ENCODE peak calls at places on chromosomes 13 and 19, in ten cellular contexts. C is Kasumi-1, T is Peyer's patch, P is iPS DF 6.9, D is HTR-8/SVneo, N is Calu3, A is BJ, B is posterior cingulate gyrus, L is mucosa of descending colon, H is OCI-M1. S is an unnamed sample.
A peak's percentile ranks its signal among the peaks of the same experiment; 100 is the strongest.

GRCh38 chr13:34276764-34277163 is 458.8 kb downstream of the RFC3 start:
- DNase-seq in C (no peak), T (no peak), P (no peak), D (no peak), N (no peak), A (no peak), B (no peak), L (no peak), H (no peak), S (no peak)

GRCh38 chr13:42405665-42406390 is 133.9 kb downstream of the AKAP11 start:
- DNase-seq in C (no peak), T (no peak), P (no peak), D (no peak), N (peak; percentile 3), A (no peak), B (no peak), L (no peak), H (no peak), S (no peak)

GRCh38 chr13:79799049-79799448 is 318.1 kb downstream of the NDFIP2 start:
- DNase-seq in C (no peak), T (no peak), P (no peak), D (no peak), N (no peak), A (no peak), B (no peak), L (no peak), H (no peak), S (no peak)

GRCh38 chr19:17219286-17219685 is 4.1 kb downstream of the USE1 start:
- DNase-seq in C (no peak), T (no peak), P (no peak), D (no peak), N (no peak), A (no peak), B (no peak), L (no peak), H (no peak), S (no peak)

GRCh38 chr13:111962431-111962891 is 104.5 kb upstream of the SOX1 start:
- DNase-seq in C (peak; percentile 1), T (peak; percentile 26), P (no peak), D (no peak), N (no peak), A (no peak), B (no peak), L (no peak), H (no peak), S (no peak)

GRCh38 chr19:44808463-44809371 is at the start of gene BCAM:
- DNase-seq in C (no peak), T (peak; percentile 70), P (no peak), D (peak; percentile 91), N (peak; percentile 74), A (no peak), B (peak; percentile 16), L (peak; percentile 54), H (peak; percentile 37), S (peak; percentile 26)

GRCh38 chr13:71659427-71659826 is 207.6 kb downstream of the DACH1 start:
- DNase-seq in C (no peak), T (no peak), P (no peak), D (no peak), N (no peak), A (peak; percentile 9), B (no peak), L (no peak), H (no peak), S (no peak)

GRCh38 chr19:6616011-6616410 is 25.1 kb upstream of the CD70 start:
- DNase-seq in C (no peak), T (no peak), P (no peak), D (peak; percentile 65), N (no peak), A (no peak), B (no peak), L (no peak), H (no peak), S (no peak)

GRCh38 chr19:30162718-30163117 is 209.5 kb upstream of the ZNF536 start:
- DNase-seq in C (no peak), T (no peak), P (no peak), D (no peak), N (no peak), A (no peak), B (no peak), L (no peak), H (no peak), S (no peak)

GRCh38 chr13:50580684-50581305 is 262.7 kb downstream of the DLEU7 start:
- DNase-seq in C (no peak), T (no peak), P (no peak), D (no peak), N (no peak), A (no peak), B (no peak), L (no peak), H (no peak), S (no peak)

GRCh38 chr13:112690242-112690943 is 555 bp downstream of the ATP11A start:
- DNase-seq in C (no peak), T (peak; percentile 67), P (no peak), D (peak; percentile 17), N (no peak), A (no peak), B (no peak), L (peak; percentile 40), H (peak; percentile 57), S (peak; percentile 12)